ENCODE peak calls at places on chromosome 17, in four cellular contexts. One of them, this sample, is unnamed.

GRCh38 chr17:56351675-56352074 is 198.4 kb downstream of the ANKFN1 start:
- DNase-seq in naive thymus-derived CD4-positive, alpha-beta T cell: no peak
- DNase-seq in NCI-H1436: no peak
- DNase-seq in progenitor cell of endocrine pancreas: no peak
- DNase-seq in this sample: no peak

GRCh38 chr17:80637286-80637703 is 92.7 kb downstream of the RPTOR start:
- DNase-seq in progenitor cell of endocrine pancreas: no peak
- DNase-seq in naive thymus-derived CD4-positive, alpha-beta T cell: no peak
- DNase-seq in NCI-H1436: no peak
- DNase-seq in this sample: no peak

GRCh38 chr17:78114831-78115723 is 13.5 kb downstream of the TMC6 start:
- DNase-seq in NCI-H1436: no peak
- DNase-seq in progenitor cell of endocrine pancreas: no peak
- DNase-seq in naive thymus-derived CD4-positive, alpha-beta T cell: peak
- DNase-seq in this sample: peak

GRCh38 chr17:49691086-49691676 is 13.3 kb upstream of the SPOP start:
- DNase-seq in naive thymus-derived CD4-positive, alpha-beta T cell: no peak
- DNase-seq in progenitor cell of endocrine pancreas: no peak
- DNase-seq in NCI-H1436: no peak
- DNase-seq in this sample: no peak

GRCh38 chr17:21360048-21360447 is 16.1 kb upstream of the KCNJ12 start:
- DNase-seq in progenitor cell of endocrine pancreas: no peak
- DNase-seq in NCI-H1436: no peak
- DNase-seq in naive thymus-derived CD4-positive, alpha-beta T cell: no peak
- DNase-seq in this sample: no peak

GRCh38 chr17:82648761-82649474 is 674 bp upstream of the WDR45B start:
- DNase-seq in naive thymus-derived CD4-positive, alpha-beta T cell: peak
- DNase-seq in progenitor cell of endocrine pancreas: peak
- DNase-seq in NCI-H1436: peak
- DNase-seq in this sample: no peak

GRCh38 chr17:6435051-6435450 is at the start of gene AIPL1:
- DNase-seq in naive thymus-derived CD4-positive, alpha-beta T cell: no peak
- DNase-seq in progenitor cell of endocrine pancreas: no peak
- DNase-seq in NCI-H1436: no peak
- DNase-seq in this sample: no peak

GRCh38 chr17:78971764-78972506 is 7.8 kb downstream of the LGALS3BP start:
- DNase-seq in naive thymus-derived CD4-positive, alpha-beta T cell: no peak
- DNase-seq in progenitor cell of endocrine pancreas: no peak
- DNase-seq in NCI-H1436: no peak
- DNase-seq in this sample: no peak

GRCh38 chr17:40458851-40459482 is 15.7 kb downstream of the IGFBP4 start:
- DNase-seq in progenitor cell of endocrine pancreas: no peak
- DNase-seq in NCI-H1436: no peak
- DNase-seq in naive thymus-derived CD4-positive, alpha-beta T cell: no peak
- DNase-seq in this sample: no peak

GRCh38 chr17:47204722-47205418 is 4.3 kb upstream of the MYL4 start:
- DNase-seq in naive thymus-derived CD4-positive, alpha-beta T cell: peak
- DNase-seq in progenitor cell of endocrine pancreas: no peak
- DNase-seq in NCI-H1436: no peak
- DNase-seq in this sample: no peak

GRCh38 chr17:48453447-48453846 is 23.4 kb upstream of the SKAP1 start:
- DNase-seq in progenitor cell of endocrine pancreas: no peak
- DNase-seq in naive thymus-derived CD4-positive, alpha-beta T cell: peak
- DNase-seq in NCI-H1436: no peak
- DNase-seq in this sample: no peak

GRCh38 chr17:29007456-29008455 is 1.9 kb upstream of the SEZ6 start:
- DNase-seq in naive thymus-derived CD4-positive, alpha-beta T cell: no peak
- DNase-seq in NCI-H1436: no peak
- DNase-seq in progenitor cell of endocrine pancreas: no peak
- DNase-seq in this sample: peak

GRCh38 chr17:80277751-80278671 is 17.4 kb downstream of the RNF213 start:
- DNase-seq in NCI-H1436: no peak
- DNase-seq in progenitor cell of endocrine pancreas: no peak
- DNase-seq in naive thymus-derived CD4-positive, alpha-beta T cell: no peak
- DNase-seq in this sample: no peak

GRCh38 chr17:65483438-65483837 is 78.0 kb downstream of the AXIN2 start:
- DNase-seq in naive thymus-derived CD4-positive, alpha-beta T cell: no peak
- DNase-seq in NCI-H1436: no peak
- DNase-seq in progenitor cell of endocrine pancreas: no peak
- DNase-seq in this sample: no peak